ENCODE peak calls at places on chromosomes 6 and 20, in seven cellular contexts. C, H, A, M, Q, P and F are unnamed samples.

GRCh38 chr6:124055986-124056385 is 252.3 kb downstream of the NKAIN2 start:
- DNase-seq in C (no peak), H (no peak), A (no peak), M (no peak), Q (no peak), P (no peak), F (no peak)

GRCh38 chr20:3307695-3308094 is 68.7 kb upstream of the SLC4A11 start:
- DNase-seq in C (no peak), H (no peak), A (no peak), M (no peak), Q (no peak), P (no peak), F (no peak)

GRCh38 chr6:35728663-35729348 is 8.0 kb upstream of the ARMC12 start:
- DNase-seq in C (no peak), H (peak), A (peak), M (peak), Q (peak), P (no peak), F (peak)

GRCh38 chr20:48957053-48957481 is 35.6 kb downstream of the ARFGEF2 start:
- DNase-seq in C (no peak), H (no peak), A (no peak), M (no peak), Q (no peak), P (no peak), F (no peak)

GRCh38 chr6:39430446-39430845 is 107.9 kb upstream of the KCNK16 start:
- DNase-seq in C (no peak), H (no peak), A (no peak), M (no peak), Q (no peak), P (no peak), F (no peak)

GRCh38 chr6:25050356-25050755 is 114.6 kb upstream of the RIPOR2 start:
- DNase-seq in C (no peak), H (no peak), A (no peak), M (peak), Q (no peak), P (no peak), F (peak)

GRCh38 chr6:93164781-93165180 is 254.6 kb downstream of the EPHA7 start:
- DNase-seq in C (no peak), H (no peak), A (no peak), M (no peak), Q (no peak), P (no peak), F (no peak)

GRCh38 chr6:111418971-111419693 is 63.9 kb downstream of the REV3L start:
- DNase-seq in C (no peak), H (no peak), A (no peak), M (no peak), Q (no peak), P (no peak), F (no peak)

GRCh38 chr6:93927731-93928130 is 508.4 kb upstream of the EPHA7 start:
- DNase-seq in C (no peak), H (no peak), A (peak), M (no peak), Q (no peak), P (no peak), F (peak)

GRCh38 chr20:48717095-48717958 is 110.5 kb downstream of the PREX1 start:
- DNase-seq in C (peak), H (no peak), A (no peak), M (no peak), Q (no peak), P (no peak), F (no peak)

GRCh38 chr6:92231220-92231701 is 1188.1 kb downstream of the EPHA7 start:
- DNase-seq in C (no peak), H (no peak), A (no peak), M (no peak), Q (no peak), P (no peak), F (no peak)

GRCh38 chr6:45684476-45684875 is 306.7 kb upstream of the SUPT3H start:
- DNase-seq in C (no peak), H (no peak), A (no peak), M (no peak), Q (no peak), P (no peak), F (no peak)

GRCh38 chr20:63414720-63415417 is 53.7 kb upstream of the CHRNA4 start:
- DNase-seq in C (no peak), H (no peak), A (no peak), M (no peak), Q (no peak), P (no peak), F (no peak)

GRCh38 chr6:2773450-2773849 is 8.3 kb downstream of the WRNIP1 start:
- DNase-seq in C (no peak), H (no peak), A (no peak), M (no peak), Q (no peak), P (no peak), F (no peak)

GRCh38 chr6:158780963-158781691 is 38.0 kb downstream of the EZR start:
- DNase-seq in C (no peak), H (no peak), A (peak), M (peak), Q (peak), P (no peak), F (peak)

GRCh38 chr6:6395581-6396197 is 75.2 kb upstream of the F13A1 start:
- DNase-seq in C (no peak), H (no peak), A (no peak), M (peak), Q (no peak), P (no peak), F (no peak)

GRCh38 chr20:20831794-20832193 is 119.3 kb upstream of the RALGAPA2 start:
- DNase-seq in C (no peak), H (no peak), A (no peak), M (no peak), Q (no peak), P (no peak), F (no peak)

GRCh38 chr6:43021270-43022047 is at the start of gene RRP36:
- DNase-seq in C (no peak), H (peak), A (peak), M (peak), Q (peak), P (no peak), F (peak)

GRCh38 chr6:142444388-142444787 is 142.6 kb downstream of the ADGRG6 start:
- DNase-seq in C (no peak), H (no peak), A (no peak), M (no peak), Q (no peak), P (no peak), F (no peak)

GRCh38 chr6:133132092-133132491 is 109.1 kb upstream of the EYA4 start:
- DNase-seq in C (no peak), H (no peak), A (no peak), M (no peak), Q (no peak), P (no peak), F (no peak)

GRCh38 chr6:33477864-33478263 is 23.5 kb downstream of the ZBTB9 start:
- DNase-seq in C (no peak), H (no peak), A (no peak), M (no peak), Q (no peak), P (no peak), F (no peak)

GRCh38 chr6:47278545-47278944 is 31.2 kb downstream of the TNFRSF21 start:
- DNase-seq in C (no peak), H (no peak), A (no peak), M (no peak), Q (no peak), P (no peak), F (no peak)

GRCh38 chr6:33748851-33749250 is 2.1 kb upstream of the IP6K3 start:
- DNase-seq in C (no peak), H (no peak), A (no peak), M (no peak), Q (no peak), P (no peak), F (no peak)

GRCh38 chr6:121437861-121438651 is 2.6 kb downstream of the GJA1 start:
- DNase-seq in C (no peak), H (no peak), A (no peak), M (peak), Q (peak), P (no peak), F (no peak)

GRCh38 chr6:126650931-126651330 is 311.0 kb downstream of the CENPW start:
- DNase-seq in C (no peak), H (no peak), A (no peak), M (no peak), Q (no peak), P (no peak), F (no peak)

DNA sequence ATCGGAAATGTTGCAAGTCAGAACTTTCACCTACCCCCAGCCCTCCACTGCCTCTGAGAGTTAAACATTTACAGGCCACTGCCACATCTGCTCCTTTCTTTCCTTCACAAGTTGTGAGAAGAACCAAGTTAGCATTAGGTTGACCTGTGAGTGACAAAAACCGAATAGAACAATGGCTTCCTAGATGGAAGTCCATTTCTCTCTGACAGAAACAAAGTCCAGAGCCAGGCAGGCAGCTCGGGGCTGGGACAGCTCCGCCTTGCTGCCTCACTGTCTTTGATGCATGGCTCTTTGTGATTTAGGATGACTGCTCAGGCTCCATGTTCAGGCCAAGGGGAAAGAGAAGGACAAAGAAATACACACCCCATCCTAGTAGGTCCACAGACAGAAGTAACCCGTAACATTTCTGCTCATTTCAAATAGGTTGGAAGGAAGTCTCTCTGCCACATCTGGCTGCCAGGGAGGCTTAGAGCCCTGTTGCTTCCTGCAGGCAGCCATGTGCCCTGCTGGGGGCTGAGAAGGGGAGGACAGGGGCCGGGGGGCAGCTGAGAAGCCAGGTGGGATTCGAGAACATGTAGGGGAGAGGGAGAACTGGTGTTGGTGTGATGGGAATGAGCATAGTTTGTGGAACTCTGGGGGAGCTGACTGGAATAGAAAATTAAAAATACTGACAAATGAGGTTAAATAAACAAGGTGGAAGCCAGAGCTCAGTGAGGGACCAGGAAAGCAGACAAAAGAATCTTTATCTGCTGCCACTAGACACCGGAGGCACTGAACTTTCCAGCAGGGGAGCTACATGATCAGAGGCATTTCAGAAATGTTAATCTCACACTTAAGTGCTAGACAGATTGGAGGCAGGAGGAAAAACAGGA is 19.5 kb upstream of the IER3 start:
- DNase-seq in C (peak), H (no peak), A (no peak), M (no peak), Q (peak), P (no peak), F (no peak)
- TF ChIP-seq POLR2AphosphoS5 in C (no peak), H (no peak), A (no peak), M (no peak), Q (no peak), P (peak), F (peak)

GRCh38 chr6:41789937-41790502 is 2.5 kb downstream of the TOMM6 start:
- DNase-seq in C (no peak), H (no peak), A (no peak), M (no peak), Q (no peak), P (no peak), F (no peak)
- TF ChIP-seq POLR2A in C (no peak), H (no peak), A (no peak), M (no peak), Q (no peak), P (no peak), F (no peak)

DNA sequence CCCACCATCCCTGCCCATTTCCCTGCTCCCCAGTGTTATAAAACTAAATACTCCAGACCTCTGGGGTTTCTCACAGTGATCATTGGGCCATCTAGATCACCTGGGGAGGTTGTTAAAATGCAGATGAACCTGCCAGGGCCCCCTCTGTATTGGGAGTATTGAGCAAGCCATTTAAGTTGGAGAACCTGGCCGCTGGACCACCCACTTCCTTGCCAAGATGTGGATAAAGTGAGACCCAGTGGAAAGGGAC is 1.5 kb downstream of the ID1 start:
- DNase-seq in C (no peak), H (no peak), A (no peak), M (no peak), Q (no peak), P (no peak), F (peak)
- TF ChIP-seq POLR2AphosphoS5 in C (no peak), H (no peak), A (no peak), M (no peak), Q (no peak), P (no peak), F (no peak)

GRCh38 chr6:156794963-156795362 is 17.8 kb downstream of the ARID1B start:
- DNase-seq in C (no peak), H (no peak), A (no peak), M (no peak), Q (no peak), P (no peak), F (no peak)

GRCh38 chr6:156794546-156794945 is 17.4 kb downstream of the ARID1B start:
- DNase-seq in C (no peak), H (no peak), A (no peak), M (no peak), Q (no peak), P (no peak), F (no peak)

GRCh38 chr6:156791261-156791850 is 14.2 kb downstream of the ARID1B start:
- DNase-seq in C (peak), H (no peak), A (no peak), M (no peak), Q (no peak), P (no peak), F (no peak)

GRCh38 chr6:156790711-156791110 is 13.5 kb downstream of the ARID1B start:
- DNase-seq in C (no peak), H (no peak), A (no peak), M (no peak), Q (no peak), P (no peak), F (no peak)

GRCh38 chr6:156793224-156793623 is 16.0 kb downstream of the ARID1B start:
- DNase-seq in C (no peak), H (no peak), A (no peak), M (no peak), Q (no peak), P (no peak), F (no peak)
- TF ChIP-seq POLR2A in C (peak), H (no peak), A (no peak), M (no peak), Q (no peak), P (no peak), F (no peak)

DNA sequence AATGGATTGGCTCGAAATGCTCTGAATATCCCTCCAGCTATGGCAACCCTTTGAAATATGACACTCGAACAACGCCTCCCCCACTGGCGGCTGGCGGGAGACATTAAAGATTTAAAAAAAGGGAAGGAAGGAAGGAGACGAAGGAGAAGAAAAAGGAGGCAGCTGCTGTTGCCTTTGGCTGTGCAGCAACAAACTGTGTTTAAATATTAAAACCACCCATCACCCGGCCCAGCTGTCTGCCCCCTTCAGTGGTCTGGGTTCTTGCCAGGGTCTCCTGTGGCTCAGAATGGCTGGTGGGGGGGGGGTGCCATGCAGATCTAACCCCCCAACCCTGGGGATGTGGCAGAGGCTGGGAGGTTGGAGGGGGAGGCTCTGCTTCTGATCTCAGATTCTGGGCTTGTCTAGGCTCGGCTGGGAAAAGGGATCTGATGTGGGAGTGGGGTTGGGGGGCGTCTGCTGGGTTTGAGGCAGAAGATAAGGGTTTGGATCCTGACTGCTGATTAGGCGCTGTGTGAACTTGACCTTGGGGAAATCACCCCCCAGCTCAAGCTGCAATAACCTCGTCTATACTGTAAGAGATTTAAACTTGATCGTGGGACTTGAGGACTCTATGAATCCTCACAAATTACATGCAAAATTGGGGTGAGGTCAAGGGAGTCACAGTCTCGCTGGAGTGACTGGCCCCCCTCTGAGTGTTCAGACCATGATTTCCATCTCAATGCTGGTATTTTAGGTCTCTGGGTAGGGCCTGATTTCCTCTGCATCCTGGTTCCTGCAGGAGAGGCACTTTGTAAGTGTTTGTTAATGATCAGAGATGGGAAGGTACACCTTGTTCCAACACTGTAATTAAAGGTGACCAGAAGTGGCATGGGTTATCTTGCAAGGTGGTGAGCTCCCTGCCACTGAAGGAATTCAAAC is 40.3 kb upstream of the BLCAP start:
- DNase-seq in C (no peak), H (no peak), A (no peak), M (no peak), Q (no peak), P (no peak), F (no peak)
- TF ChIP-seq POLR2AphosphoS5 in C (no peak), H (no peak), A (no peak), M (no peak), Q (no peak), P (no peak), F (no peak)

GRCh38 chr6:22146581-22147468 is 150.0 kb downstream of the PRL start:
- DNase-seq in C (no peak), H (no peak), A (no peak), M (no peak), Q (no peak), P (no peak), F (no peak)

GRCh38 chr6:22142931-22143330 is 153.9 kb downstream of the PRL start:
- DNase-seq in C (no peak), H (no peak), A (no peak), M (no peak), Q (no peak), P (no peak), F (no peak)

GRCh38 chr6:22145823-22146379 is 150.9 kb downstream of the PRL start:
- DNase-seq in C (no peak), H (no peak), A (no peak), M (no peak), Q (no peak), P (no peak), F (no peak)

GRCh38 chr6:22145294-22145693 is 151.5 kb downstream of the PRL start:
- DNase-seq in C (no peak), H (no peak), A (no peak), M (no peak), Q (no peak), P (no peak), F (no peak)

DNA sequence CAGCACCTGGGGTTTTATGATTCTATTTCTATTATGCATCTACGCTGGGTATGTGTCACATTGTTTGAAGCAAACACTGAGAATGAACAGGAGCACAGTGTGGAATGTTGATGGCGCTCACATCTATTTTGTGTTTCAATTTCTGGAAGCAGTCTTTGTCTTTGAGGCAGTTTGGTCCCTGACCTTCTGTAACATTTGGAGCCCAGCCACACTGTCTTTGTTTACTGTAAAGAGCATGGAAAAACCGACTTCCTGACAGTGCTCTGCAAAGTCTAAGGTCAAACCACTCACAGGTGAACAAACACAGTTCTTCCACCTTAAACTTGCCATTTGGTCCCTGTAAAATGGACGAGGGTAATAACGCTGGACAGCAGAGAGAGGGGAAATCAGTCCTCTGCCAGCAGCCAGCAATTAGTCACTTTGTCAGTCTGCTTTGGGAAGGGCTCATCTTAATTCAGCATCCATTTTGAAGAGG is 155.5 kb downstream of the PRL start:
- DNase-seq in C (no peak), H (no peak), A (no peak), M (no peak), Q (no peak), P (no peak), F (no peak)
- TF ChIP-seq POLR2A in C (no peak), H (no peak), A (no peak), M (no peak), Q (no peak), P (no peak), F (no peak)

GRCh38 chr20:62302341-62303048 is at the start of gene ADRM1:
- DNase-seq in C (peak), H (peak), A (peak), M (peak), Q (peak), P (peak), F (peak)

GRCh38 chr20:62303049-62303326 is 191 bp downstream of the ADRM1 start:
- DNase-seq in C (no peak), H (no peak), A (no peak), M (no peak), Q (no peak), P (no peak), F (no peak)

GRCh38 chr20:62300319-62300718 is 2.5 kb upstream of the ADRM1 start:
- DNase-seq in C (no peak), H (no peak), A (no peak), M (no peak), Q (no peak), P (no peak), F (no peak)

GRCh38 chr20:62301111-62301668 is 1.6 kb upstream of the ADRM1 start:
- DNase-seq in C (no peak), H (no peak), A (no peak), M (no peak), Q (no peak), P (no peak), F (no peak)

GRCh38 chr20:62301773-62302340 is 940 bp upstream of the ADRM1 start:
- DNase-seq in C (peak), H (peak), A (peak), M (peak), Q (peak), P (peak), F (peak)
- TF ChIP-seq POLR2AphosphoS5 in C (no peak), H (peak), A (peak), M (peak), Q (peak), P (peak), F (peak)